ENCODE peak calls at places on chromosomes 16 and 17, in five cellular contexts. U, E, M, X and V are unnamed samples.

GRCh38 chr16:14548933-14549788 is 80.9 kb downstream of the PARN start:
- ATAC-seq in U (peak; percentile 17), E (no peak), M (peak; percentile 53), X (peak; percentile 56), V (no peak)

GRCh38 chr16:9311303-9311954 is 220.0 kb downstream of the HAPSTR1 start:
- ATAC-seq in U (no peak), E (no peak), M (no peak), X (no peak), V (no peak)

GRCh38 chr16:20879175-20880053 is 20.7 kb downstream of the DCUN1D3 start:
- ATAC-seq in U (peak; percentile 79), E (peak; percentile 60), M (peak; percentile 73), X (peak; percentile 49), V (no peak)

GRCh38 chr16:67342616-67343015 is 16.0 kb downstream of the LRRC36 start:
- ATAC-seq in U (no peak), E (no peak), M (no peak), X (no peak), V (no peak)

GRCh38 chr17:73203788-73204479 is 11.1 kb downstream of the COG1 start:
- ATAC-seq in U (no peak), E (no peak), M (no peak), X (peak; percentile 54), V (no peak)

GRCh38 chr17:31494259-31495048 is 103.0 kb downstream of the RAB11FIP4 start:
- ATAC-seq in U (no peak), E (peak; percentile 53), M (no peak), X (no peak), V (no peak)

GRCh38 chr16:81861503-81861902 is 82.4 kb downstream of the PLCG2 start:
- ATAC-seq in U (no peak), E (no peak), M (no peak), X (no peak), V (peak; percentile 41)

GRCh38 chr17:32859857-32860525 is 16.9 kb downstream of the MYO1D start:
- ATAC-seq in U (no peak), E (no peak), M (no peak), X (no peak), V (no peak)

GRCh38 chr17:63609820-63610573 is 9.3 kb downstream of the TACO1 start:
- ATAC-seq in U (no peak), E (no peak), M (no peak), X (no peak), V (no peak)

GRCh38 chr17:73729101-73729500 is 84.9 kb upstream of the SDK2 start:
- ATAC-seq in U (no peak), E (no peak), M (no peak), X (no peak), V (no peak)

GRCh38 chr16:30551781-30552180 is 6.4 kb downstream of the ZNF764 start:
- ATAC-seq in U (no peak), E (no peak), M (no peak), X (no peak), V (no peak)
- H3K27ac ChIP-seq in U (no peak overlapping the region), E (no peak overlapping the region), M (no peak overlapping the region), X (no peak overlapping the region), V (no peak overlapping the region)

GRCh38 chr17:18038861-18039534 is at the start of the genes ATPAF2 and GID4:
- ATAC-seq in U (peak; percentile 96), E (peak; percentile 98), M (peak; percentile 98), X (peak; percentile 90), V (peak; percentile 99)
- TF ChIP-seq POLR2A in U (peak; percentile 49), E (peak; percentile 63), M (no peak), X (peak; percentile 71), V (peak; percentile 18)

DNA sequence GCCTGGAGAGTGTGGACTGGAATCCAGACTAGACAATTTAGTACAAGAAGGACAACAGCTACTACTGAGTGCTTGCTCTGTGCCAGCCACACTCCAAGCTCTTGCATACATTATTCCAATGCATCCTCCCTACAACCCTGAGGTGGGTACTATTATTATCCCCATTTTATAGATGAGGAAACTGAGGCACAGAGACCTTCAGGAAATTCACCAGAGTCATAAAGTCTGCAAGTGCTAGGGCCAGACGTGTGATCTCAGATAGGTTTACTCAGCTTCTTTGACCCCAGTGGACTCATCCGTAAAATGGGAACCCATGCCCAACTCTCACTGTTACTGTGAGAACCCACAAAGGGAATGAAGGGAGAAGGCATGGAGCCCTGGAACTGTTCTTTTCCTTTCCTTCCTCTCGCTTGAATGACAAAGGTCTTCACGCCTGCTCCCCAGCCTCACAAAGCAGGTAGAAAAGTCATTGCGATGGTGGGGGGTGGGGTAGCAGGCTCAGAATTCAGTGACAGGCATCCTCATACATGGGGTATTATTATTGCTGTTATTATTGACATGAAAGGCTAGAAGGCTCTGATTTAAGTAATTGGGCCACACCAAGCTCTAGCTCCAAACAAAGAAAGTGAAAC is 160.0 kb downstream of the ZNF423 start:
- ATAC-seq in U (no peak), E (no peak), M (no peak), X (no peak), V (no peak)
- H3K9me3 ChIP-seq in U (no peaks in the 10 kb centered on the region), E (no peaks in the 10 kb centered on the region), M (no peaks in the 10 kb centered on the region), X (no peaks in the 10 kb centered on the region), V (no peaks in the 10 kb centered on the region)

DNA sequence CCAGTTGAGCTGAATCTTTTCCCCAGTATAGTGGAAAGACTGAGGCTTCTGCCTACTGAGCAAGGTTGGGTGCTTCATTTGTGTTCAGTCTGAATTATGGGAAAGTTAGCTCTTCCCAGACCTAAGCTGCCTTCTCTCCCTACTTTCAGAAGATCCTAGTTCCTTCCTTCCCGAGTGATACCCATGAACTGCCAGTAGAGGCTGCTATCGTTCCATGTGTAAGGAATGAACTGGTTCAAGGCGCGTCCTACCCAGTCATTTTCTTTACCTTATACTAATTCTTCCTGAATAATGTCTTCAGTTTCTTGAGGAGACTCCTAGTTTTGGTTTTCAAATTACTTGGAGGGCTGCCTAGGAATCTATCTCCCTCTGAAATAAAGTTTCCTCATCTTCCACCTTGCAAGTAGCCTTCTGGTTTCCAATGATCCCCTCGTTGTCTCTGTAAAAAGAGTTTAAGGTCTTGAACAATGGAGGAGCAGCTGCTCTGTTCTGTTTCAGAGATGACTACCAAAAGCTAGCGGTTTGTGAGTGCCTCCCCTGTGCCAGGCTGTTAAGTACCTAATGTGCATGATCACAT is 934 bp upstream of the AOC2 start:
- ATAC-seq in U (peak; percentile 85), E (peak; percentile 80), M (peak; percentile 83), X (peak; percentile 71), V (peak; percentile 63)
- H3K27ac ChIP-seq in U (no peak overlapping the region), E (peak overlapping the region; percentile 23), M (no peak overlapping the region), X (no peak overlapping the region), V (peak overlapping the region; percentile 62)

GRCh38 chr17:61480414-61480807 is 28.2 kb downstream of the TBX4 start:
- ATAC-seq in U (no peak), E (no peak), M (no peak), X (no peak), V (no peak)

GRCh38 chr17:61478026-61478789 is 26.0 kb downstream of the TBX4 start:
- ATAC-seq in U (no peak), E (no peak), M (no peak), X (no peak), V (no peak)

GRCh38 chr17:61477204-61477834 is 25.1 kb downstream of the TBX4 start:
- ATAC-seq in U (no peak), E (no peak), M (no peak), X (no peak), V (no peak)

GRCh38 chr17:61479493-61480413 is 27.5 kb downstream of the TBX4 start:
- ATAC-seq in U (no peak), E (no peak), M (no peak), X (no peak), V (no peak)

DNA sequence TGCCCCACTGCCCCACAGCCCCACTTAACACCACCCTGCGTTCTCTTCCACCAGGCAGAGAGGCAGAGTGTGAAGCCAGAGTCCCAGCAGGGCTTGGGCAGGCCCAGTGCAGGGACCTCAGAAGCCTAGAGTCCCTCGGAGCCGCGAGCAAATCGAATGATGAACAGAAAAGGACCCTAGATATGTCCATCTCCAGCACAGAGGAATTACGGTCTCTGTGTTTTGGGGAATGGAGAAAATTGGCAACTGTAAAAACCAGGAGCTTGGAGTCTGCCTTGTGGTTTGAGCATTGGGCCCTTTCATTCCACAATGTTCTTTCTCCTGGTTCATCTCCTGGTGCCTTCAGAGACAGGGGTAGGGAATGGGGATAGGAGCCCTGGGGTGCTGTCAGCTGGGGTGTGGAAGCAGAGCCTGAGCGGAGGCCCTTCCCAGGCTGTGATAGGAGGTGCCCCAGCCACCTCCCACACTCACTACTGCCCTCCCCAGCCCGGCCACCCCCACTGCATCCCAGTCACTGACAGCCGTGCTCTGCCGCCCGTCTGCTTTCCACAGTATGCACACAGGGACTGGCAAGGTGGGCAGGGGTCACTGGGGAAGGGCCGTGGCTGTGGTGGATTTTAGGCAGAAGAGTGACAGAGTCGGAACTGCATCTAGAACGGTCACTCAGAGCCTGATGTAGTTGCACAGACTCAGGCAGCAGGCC is 26.7 kb downstream of the TBX4 start:
- ATAC-seq in U (no peak), E (no peak), M (no peak), X (no peak), V (no peak)
- TF ChIP-seq POLR2A in U (no peak), E (no peak), M (no peak), X (no peak), V (no peak)

GRCh38 chr17:27088767-27089078 is 205.2 kb upstream of the WSB1 start:
- ATAC-seq in U (no peak), E (no peak), M (no peak), X (no peak), V (no peak)
- H3K9me3 ChIP-seq in U (peaks cover 6% of the 10 kb centered on the region), E (no peaks in the 10 kb centered on the region), M (no peaks in the 10 kb centered on the region), X (no peaks in the 10 kb centered on the region), V (no peaks in the 10 kb centered on the region)

DNA sequence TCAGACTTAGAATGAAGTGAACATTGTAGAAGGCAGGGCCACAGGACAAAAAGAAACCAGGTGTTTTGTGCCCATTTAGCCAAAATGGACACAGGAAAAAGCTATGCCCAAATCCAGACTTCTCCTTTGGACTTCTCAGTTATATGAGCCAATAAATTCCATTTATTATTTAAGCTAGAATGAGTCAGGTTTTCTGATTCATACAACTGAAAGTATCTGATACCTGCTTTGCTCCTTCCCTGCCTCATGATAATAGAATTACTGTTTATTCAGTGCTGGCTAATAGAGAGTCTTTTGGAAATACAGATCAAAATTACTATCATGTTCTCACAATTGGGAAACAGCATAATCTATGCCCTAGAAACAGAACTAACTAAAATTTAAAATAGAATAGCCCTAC is 8.7 kb upstream of the CPD start:
- ATAC-seq in U (peak; percentile 44), E (no peak), M (peak; percentile 41), X (no peak), V (no peak)
- H3K27ac ChIP-seq in U (no peak overlapping the region), E (no peak overlapping the region), M (peak overlapping the region; percentile 53), X (no peak overlapping the region), V (no peak overlapping the region)

DNA sequence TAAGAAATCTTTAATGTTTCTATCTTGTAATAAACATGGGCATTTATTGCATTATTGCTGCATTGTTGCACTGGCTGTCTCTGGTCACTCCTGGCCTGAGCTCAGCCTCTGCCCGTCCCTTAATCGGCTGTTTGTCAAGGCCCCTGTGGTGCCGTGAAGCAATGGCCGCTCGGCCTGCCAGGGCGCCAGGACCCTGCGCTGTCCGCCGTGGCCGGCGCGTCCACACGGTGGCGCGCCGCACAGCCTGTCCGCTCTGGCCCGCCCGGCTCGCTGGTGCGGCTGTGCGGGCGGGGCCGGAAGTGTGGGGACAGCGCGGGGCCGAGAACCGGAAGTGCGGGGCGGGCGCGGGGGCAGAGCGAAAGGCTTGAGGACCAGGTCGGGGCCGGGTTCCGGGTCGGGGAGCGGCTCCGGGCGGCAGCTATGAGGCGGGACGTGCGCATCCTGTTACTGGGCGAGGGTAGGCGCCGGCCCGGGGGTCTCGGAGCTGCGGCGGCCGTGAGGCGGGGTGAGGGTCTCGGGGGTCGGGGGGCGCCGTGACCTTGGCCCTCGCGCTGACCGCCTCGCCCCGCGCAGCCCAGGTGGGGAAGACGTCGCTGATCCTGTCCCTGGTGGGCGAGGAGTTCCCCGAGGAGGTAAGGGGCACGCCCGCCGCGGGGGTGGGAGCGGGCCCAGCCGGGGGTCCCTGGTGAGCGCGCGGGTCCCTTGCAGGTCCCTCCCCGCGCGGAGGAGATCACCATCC is at the start of gene RHOT2:
- ATAC-seq in U (peak; percentile 97), E (peak; percentile 97), M (peak; percentile 97), X (peak; percentile 91), V (peak; percentile 98)
- TF ChIP-seq POLR2A in U (peak; percentile 82), E (peak; percentile 85), M (no peak), X (no peak), V (peak; percentile 79)